ENCODE peak calls at places on chromosomes 12 and 14, in six cellular contexts. F is heart right ventricle, C is fibroblast of lung, H is A549, Y is upper lobe of right lung, V is thoracic aorta. Q is an unnamed sample. For H3K9me3 and H3K4me1, the result is how much of the 10 kb centered on the place peaks cover.

GRCh38 chr12:12461923-12462315 is 100.7 kb downstream of the DUSP16 start:
- DNase-seq in F (no peak), C (no peak), H (no peak), Y (no peak), V (no peak), Q (no peak)

GRCh38 chr12:130780880-130781575 is 58.0 kb downstream of the STX2 start:
- DNase-seq in F (no peak), C (no peak), H (no peak), Y (no peak), V (no peak), Q (no peak)

GRCh38 chr14:24437736-24438067 is 4.9 kb downstream of the SDR39U1 start:
- DNase-seq in F (no peak), C (no peak), H (no peak), Y (no peak), V (no peak), Q (no peak)

GRCh38 chr14:99586761-99587462 is 17.1 kb downstream of the CCDC85C start:
- DNase-seq in F (no peak), C (no peak), H (no peak), Y (no peak), V (no peak), Q (no peak)

GRCh38 chr14:72830786-72831583 is 62.9 kb downstream of the DPF3 start:
- DNase-seq in F (no peak), C (no peak), H (no peak), Y (no peak), V (no peak), Q (peak)

GRCh38 chr12:2231956-2232355 is 179.2 kb downstream of the CACNA1C start:
- DNase-seq in F (no peak), C (no peak), H (no peak), Y (no peak), V (no peak), Q (no peak)

GRCh38 chr12:32651151-32651955 is 27.7 kb upstream of the DNM1L start:
- DNase-seq in F (no peak), C (no peak), H (no peak), Y (no peak), V (no peak), Q (no peak)

GRCh38 chr12:68374315-68374982 is 42.3 kb upstream of the MDM1 start:
- DNase-seq in F (no peak), C (no peak), H (no peak), Y (no peak), V (no peak), Q (no peak)

GRCh38 chr12:57611116-57611809 is at the start of gene ARHGEF25:
- DNase-seq in F (peak), C (peak), H (peak), Y (no peak), V (no peak), Q (peak)

GRCh38 chr14:99737956-99738667 is 54.0 kb downstream of the CYP46A1 start:
- DNase-seq in F (no peak), C (no peak), H (no peak), Y (no peak), V (no peak), Q (peak)

GRCh38 chr14:72420749-72421452 is 473.0 kb downstream of the DPF3 start:
- DNase-seq in F (peak), C (peak), H (peak), Y (peak), V (no peak), Q (peak)

GRCh38 chr14:85087201-85087600 is 442.7 kb upstream of the FLRT2 start:
- DNase-seq in F (no peak), C (peak), H (no peak), Y (no peak), V (no peak), Q (no peak)

GRCh38 chr14:33679461-33680225 is 271.2 kb downstream of the EGLN3 start:
- DNase-seq in F (no peak), C (peak), H (no peak), Y (no peak), V (no peak), Q (no peak)

GRCh38 chr12:10557766-10558165 is 52.1 kb downstream of the EIF2S3B start:
- DNase-seq in F (no peak), C (no peak), H (no peak), Y (no peak), V (no peak), Q (no peak)

GRCh38 chr12:43992856-43993255 is 157.0 kb downstream of the TMEM117 start:
- DNase-seq in F (no peak), C (no peak), H (no peak), Y (no peak), V (no peak), Q (no peak)

GRCh38 chr12:1533205-1533601 is 61.2 kb downstream of the FBXL14 start:
- DNase-seq in F (no peak), C (peak), H (no peak), Y (no peak), V (no peak), Q (no peak)

GRCh38 chr12:94898388-94898787 is 105.1 kb downstream of the NDUFA12 start:
- DNase-seq in F (no peak), C (no peak), H (no peak), Y (no peak), V (no peak), Q (no peak)

GRCh38 chr14:68140111-68140741 is 320.6 kb downstream of the RAD51B start:
- DNase-seq in F (no peak), C (peak), H (peak), Y (no peak), V (no peak), Q (peak)

GRCh38 chr14:22388669-22389625 is 200.1 kb downstream of the DAD1 start:
- DNase-seq in F (no peak), C (peak), H (no peak), Y (no peak), V (no peak), Q (no peak)

GRCh38 chr12:109983432-109984142 is 12.6 kb downstream of the GIT2 start:
- DNase-seq in F (no peak), C (no peak), H (no peak), Y (no peak), V (no peak), Q (no peak)

GRCh38 chr12:66232258-66232657 is 43.2 kb downstream of the IRAK3 start:
- DNase-seq in F (no peak), C (no peak), H (no peak), Y (no peak), V (no peak), Q (no peak)

DNA sequence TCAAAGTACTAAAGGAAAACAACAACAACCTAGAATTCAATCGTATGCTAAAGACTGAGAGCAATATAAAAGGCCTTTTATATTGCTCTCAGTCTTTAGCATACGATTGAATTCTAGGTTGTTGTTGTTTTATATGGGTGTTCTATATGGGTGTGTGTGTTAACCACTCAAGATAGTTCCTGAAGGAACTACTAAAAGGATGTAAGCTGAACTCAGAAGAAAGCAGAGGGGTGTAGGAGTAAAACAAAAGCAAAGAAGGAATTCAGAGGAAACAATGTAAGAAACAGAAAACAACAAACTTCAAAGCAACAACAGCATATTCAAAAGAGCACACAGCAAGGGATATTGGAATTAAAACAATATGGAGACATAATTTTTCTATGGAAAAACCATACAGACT is 5.4 kb downstream of the ZNF891 start:
- DNase-seq in F (no peak), C (no peak), H (no peak), Y (no peak), V (no peak), Q (no peak)
- H3K9me3 ChIP-seq in F (half or more), C (under half), H (half or more), Y (half or more), V (half or more), Q (half or more)

DNA sequence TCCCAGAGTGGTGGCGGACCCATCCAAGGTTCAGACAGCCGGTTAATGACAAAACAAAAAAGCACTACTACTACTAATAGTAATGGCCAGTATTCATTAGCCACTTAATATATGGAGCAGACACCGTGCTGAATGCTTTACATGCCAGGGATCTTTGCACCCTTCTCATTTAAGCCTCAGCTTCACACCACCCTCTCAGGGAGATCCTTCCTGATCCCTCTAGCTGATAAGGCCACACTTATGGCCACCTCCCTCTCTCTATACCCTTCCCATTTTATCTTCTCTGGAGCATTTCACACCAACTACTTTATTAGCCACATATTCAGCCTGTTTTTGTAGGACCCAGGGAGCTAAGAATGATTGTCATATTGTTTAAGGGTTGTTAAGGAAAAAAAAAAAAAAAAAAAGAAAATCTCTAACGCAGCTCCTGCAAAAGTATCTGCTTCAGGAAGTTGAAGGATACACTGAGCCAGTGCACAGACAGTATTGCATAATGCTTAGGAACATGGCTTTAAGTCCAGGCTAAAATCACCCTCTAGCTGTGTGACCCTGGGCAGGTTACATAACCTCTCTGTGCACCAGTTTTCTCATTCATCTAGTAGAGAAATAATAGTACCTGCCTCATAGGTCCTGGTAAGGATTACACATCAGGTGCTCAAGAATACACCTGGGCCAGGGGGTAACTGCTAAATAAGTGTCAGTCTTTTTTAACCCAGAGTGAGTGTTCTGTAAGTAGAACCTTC is 29.4 kb downstream of the NUAK1 start:
- DNase-seq in F (no peak), C (no peak), H (no peak), Y (no peak), V (no peak), Q (no peak)
- H3K4me1 ChIP-seq in F (half or more), C (under half), H (half or more), Y (half or more), V (half or more), Q (half or more)

GRCh38 chr12:124381454-124382207 is 86.7 kb downstream of the RFLNA start:
- DNase-seq in F (peak), C (peak), H (peak), Y (peak), V (peak), Q (peak)

GRCh38 chr12:124380793-124381453 is 86.0 kb downstream of the RFLNA start:
- DNase-seq in F (no peak), C (no peak), H (no peak), Y (no peak), V (no peak), Q (no peak)

GRCh38 chr12:124379379-124379937 is 84.6 kb downstream of the RFLNA start:
- DNase-seq in F (no peak), C (no peak), H (no peak), Y (no peak), V (no peak), Q (no peak)

GRCh38 chr12:124377981-124378509 is 83.2 kb downstream of the RFLNA start:
- DNase-seq in F (no peak), C (no peak), H (no peak), Y (no peak), V (no peak), Q (no peak)

GRCh38 chr12:124379938-124380754 is 85.3 kb downstream of the RFLNA start:
- DNase-seq in F (peak), C (peak), H (peak), Y (peak), V (peak), Q (peak)
- TF ChIP-seq CTCF in F (peak), C (peak), H (peak), Y (peak), V (peak), Q (peak)

DNA sequence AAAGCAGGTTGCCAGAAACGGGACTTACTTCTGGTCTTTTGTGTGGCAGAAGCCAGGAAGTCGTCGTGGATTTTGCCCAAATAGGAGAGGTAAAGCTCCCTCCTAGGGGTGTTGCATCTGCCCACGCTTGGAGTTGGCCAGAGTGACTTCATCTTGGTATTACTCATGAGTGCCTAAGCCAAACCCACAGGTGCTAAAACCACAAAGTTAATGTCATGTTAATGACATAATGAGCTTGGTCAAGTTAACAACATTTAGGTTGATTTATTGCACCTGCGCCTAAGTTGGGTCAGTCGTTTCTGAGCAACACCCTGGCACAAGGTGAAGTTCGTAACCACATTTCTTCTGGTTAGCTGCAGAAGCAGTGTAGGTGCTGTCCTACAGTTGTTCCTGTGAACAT is 225.2 kb downstream of the FUT8 start:
- DNase-seq in F (no peak), C (peak), H (no peak), Y (no peak), V (no peak), Q (no peak)
- H3K9me3 ChIP-seq in F (under half), C (under half), H (under half), Y (under half), V (under half), Q (under half)

GRCh38 chr12:6230321-6231110 is 30.3 kb downstream of the CD9 start:
- DNase-seq in F (no peak), C (peak), H (no peak), Y (peak), V (no peak), Q (peak)

GRCh38 chr12:6229823-6230222 is 29.6 kb downstream of the CD9 start:
- DNase-seq in F (no peak), C (peak), H (no peak), Y (no peak), V (peak), Q (peak)

GRCh38 chr12:6231359-6232268 is 31.4 kb downstream of the CD9 start:
- DNase-seq in F (no peak), C (peak), H (no peak), Y (no peak), V (no peak), Q (no peak)

GRCh38 chr12:6228535-6229223 is 28.5 kb downstream of the CD9 start:
- DNase-seq in F (no peak), C (no peak), H (no peak), Y (no peak), V (no peak), Q (peak)

DNA sequence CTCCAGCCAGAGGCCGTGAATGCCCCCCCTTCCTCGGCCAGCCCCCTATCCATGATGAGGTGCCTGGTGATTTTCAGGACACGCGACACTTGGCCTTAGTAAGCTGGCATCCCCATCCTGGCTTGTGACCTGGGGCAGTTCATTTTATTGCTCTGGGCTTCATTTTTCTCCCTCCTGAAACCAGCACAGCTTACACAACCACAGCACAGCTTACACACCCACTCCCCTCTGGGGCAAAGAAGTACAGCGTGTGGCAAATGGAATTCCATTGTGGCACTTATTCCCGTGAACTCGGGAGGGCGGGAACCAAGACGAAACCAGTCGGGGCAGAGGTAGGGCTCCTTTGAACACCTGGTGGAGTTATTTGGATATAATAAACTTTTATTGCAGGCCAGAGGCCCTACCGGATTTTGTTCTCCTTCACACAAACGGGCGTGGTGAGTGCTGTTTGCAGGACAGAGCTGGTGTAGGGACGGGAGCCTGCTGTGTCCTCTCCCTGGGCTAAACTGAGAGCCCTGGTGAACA is 29.1 kb downstream of the CD9 start:
- DNase-seq in F (no peak), C (no peak), H (no peak), Y (no peak), V (no peak), Q (peak)
- H3K4me1 ChIP-seq in F (half or more), C (under half), H (under half), Y (half or more), V (half or more), Q (half or more)

DNA sequence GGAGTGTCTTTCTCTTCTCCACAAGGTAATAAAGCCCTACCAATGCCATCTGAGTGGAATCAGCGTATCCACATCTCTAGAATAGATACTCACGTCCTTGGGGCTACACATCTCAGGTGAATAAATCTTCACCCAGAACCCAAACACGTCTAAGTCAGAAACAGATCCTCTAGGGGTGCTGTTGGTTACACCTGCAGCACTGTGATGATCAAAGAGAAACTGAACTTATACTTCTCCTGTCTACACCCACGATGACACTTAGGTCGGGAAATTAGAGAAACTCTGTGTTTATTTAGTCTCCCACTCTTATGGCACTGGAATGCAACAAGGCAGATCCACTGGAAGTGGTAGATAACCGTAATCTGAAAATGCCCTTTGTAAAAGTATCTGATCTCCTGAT is 46.2 kb downstream of the WIF1 start:
- DNase-seq in F (no peak), C (no peak), H (peak), Y (no peak), V (no peak), Q (no peak)
- TF ChIP-seq CTCF in F (no peak), C (no peak), H (no peak), Y (no peak), V (no peak), Q (no peak)

Q was measured in sigmoid colon.